ENCODE peak calls at places on chromosomes 5 and 9, in seven cellular contexts. B is heart left ventricle, K is ovary, V is HCT116, F is A549, D is tibial nerve, H is GM12878. M is an unnamed sample.

GRCh38 chr5:172379481-172379880 is 74.8 kb downstream of the SH3PXD2B start:
- DNase-seq in B (no peak), K (no peak), V (no peak), F (no peak), D (no peak), H (no peak), M (no peak)

GRCh38 chr9:87342743-87343142 is 154.9 kb upstream of the DAPK1 start:
- DNase-seq in B (peak; percentile 28), K (peak; percentile 74), V (no peak), F (no peak), D (peak; percentile 49), H (no peak), M (no peak)

GRCh38 chr5:159210306-159210722 is 961 bp upstream of the RNF145 start:
- DNase-seq in B (no peak), K (no peak), V (no peak), F (peak; percentile 80), D (no peak), H (no peak), M (no peak)

GRCh38 chr9:121326130-121326838 is 43.8 kb downstream of the STOM start:
- DNase-seq in B (peak; percentile 93), K (peak; percentile 56), V (no peak), F (peak; percentile 88), D (peak; percentile 96), H (no peak), M (no peak)

GRCh38 chr5:73652391-73652790 is 26.4 kb downstream of the ARHGEF28 start:
- DNase-seq in B (no peak), K (no peak), V (no peak), F (no peak), D (no peak), H (no peak), M (no peak)

GRCh38 chr5:98349251-98349989 is 424.0 kb upstream of the RGMB start:
- DNase-seq in B (no peak), K (no peak), V (peak; percentile 8), F (peak; percentile 27), D (no peak), H (no peak), M (no peak)

GRCh38 chr5:14025566-14026276 is 81.2 kb upstream of the DNAH5 start:
- DNase-seq in B (no peak), K (no peak), V (no peak), F (no peak), D (no peak), H (no peak), M (no peak)

GRCh38 chr9:130215341-130216119 is 43.3 kb downstream of the NCS1 start:
- DNase-seq in B (no peak), K (no peak), V (no peak), F (no peak), D (no peak), H (no peak), M (no peak)

GRCh38 chr9:8569832-8570231 is 770.3 kb upstream of the DMAC1 start:
- DNase-seq in B (no peak), K (no peak), V (no peak), F (no peak), D (no peak), H (no peak), M (no peak)

GRCh38 chr5:170251462-170251861 is 18.7 kb downstream of the C5orf58 start:
- DNase-seq in B (no peak), K (no peak), V (no peak), F (no peak), D (no peak), H (no peak), M (no peak)

GRCh38 chr5:149749481-149750365 is 19.6 kb downstream of the PPARGC1B start:
- DNase-seq in B (no peak), K (no peak), V (no peak), F (no peak), D (no peak), H (no peak), M (no peak)

GRCh38 chr5:1261643-1262042 is 33.2 kb downstream of the TERT start:
- DNase-seq in B (no peak), K (no peak), V (no peak), F (no peak), D (no peak), H (no peak), M (no peak)

GRCh38 chr9:13896922-13897835 is 416.8 kb downstream of the NFIB start:
- DNase-seq in B (no peak), K (no peak), V (no peak), F (no peak), D (no peak), H (no peak), M (no peak)

GRCh38 chr5:176798094-176798876 is 12.1 kb upstream of the UNC5A start:
- DNase-seq in B (no peak), K (no peak), V (no peak), F (no peak), D (no peak), H (no peak), M (no peak)

GRCh38 chr5:117454716-117455212 is 880.1 kb upstream of the SEMA6A start:
- DNase-seq in B (no peak), K (peak; percentile 31), V (peak; percentile 62), F (peak; percentile 42), D (peak; percentile 48), H (peak; percentile 20), M (no peak)

GRCh38 chr5:177985430-177986040 is 10.5 kb downstream of the PROP1 start:
- DNase-seq in B (no peak), K (no peak), V (no peak), F (no peak), D (no peak), H (no peak), M (no peak)

GRCh38 chr5:11904270-11904906 is at the start of gene CTNND2:
- DNase-seq in B (peak; percentile 36), K (peak; percentile 41), V (no peak), F (peak; percentile 24), D (no peak), H (no peak), M (no peak)

GRCh38 chr9:129394011-129394919 is 216.2 kb upstream of the IER5L start:
- DNase-seq in B (no peak), K (no peak), V (no peak), F (no peak), D (no peak), H (no peak), M (no peak)

GRCh38 chr5:54994628-54995027 is 9.2 kb upstream of the ESM1 start:
- DNase-seq in B (no peak), K (no peak), V (no peak), F (no peak), D (no peak), H (no peak), M (no peak)

DNA sequence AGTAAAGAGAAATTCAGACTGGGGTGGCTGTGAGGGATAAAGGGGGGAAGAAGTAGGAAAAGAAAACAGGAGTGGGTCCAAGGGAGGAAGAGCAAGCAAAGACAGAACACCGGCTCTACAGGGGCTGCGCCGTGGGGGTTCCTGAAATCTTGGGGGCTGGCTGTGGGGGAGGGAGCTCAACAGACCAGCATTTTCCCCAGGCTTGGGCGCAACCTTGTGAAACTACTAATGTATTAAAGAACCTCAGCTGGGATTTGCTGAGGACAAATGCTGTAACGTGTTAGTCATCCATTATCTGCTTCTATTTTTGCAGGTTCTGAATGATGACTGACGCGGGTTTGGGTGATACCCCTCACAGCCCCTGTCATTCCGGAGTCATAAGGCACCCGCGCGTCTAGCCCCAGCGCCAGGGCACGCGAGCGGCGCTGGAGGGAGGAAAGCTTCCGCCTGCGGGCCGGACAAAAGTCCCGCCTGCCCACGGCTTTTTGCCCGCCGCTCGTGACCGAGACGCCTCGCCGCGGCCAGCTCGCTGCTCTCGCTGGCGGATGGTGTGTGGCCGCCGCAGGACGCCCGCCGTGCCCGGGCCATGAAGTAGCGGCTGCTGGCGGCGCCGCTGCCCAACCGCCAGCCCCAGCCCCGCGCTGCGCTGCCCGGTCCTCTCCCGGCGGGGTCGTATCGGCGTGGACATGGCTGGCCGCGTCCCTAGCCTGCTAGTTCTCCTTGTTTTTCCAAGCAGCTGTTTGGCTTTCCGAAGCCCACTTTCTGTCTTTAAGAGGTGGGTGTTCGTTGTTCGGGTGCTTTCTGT is 110.6 kb downstream of the PAM start:
- DNase-seq in B (peak; percentile 82), K (peak; percentile 75), V (peak; percentile 86), F (peak; percentile 34), D (peak; percentile 49), H (peak; percentile 9), M (no peak)
- TF ChIP-seq POLR2A in B (peak; percentile 90), K (no peak), V (peak; percentile 54), F (no peak), D (peak; percentile 33), H (peak; percentile 65), M (no peak)

GRCh38 chr5:138029944-138030343 is 2.9 kb downstream of the FAM13B start:
- DNase-seq in B (no peak), K (no peak), V (no peak), F (no peak), D (no peak), H (no peak), M (no peak)
- H3K4me1 ChIP-seq in B (peaks cover 19% of the 10 kb centered on the region), K (peaks cover 19% of the 10 kb centered on the region), V (peaks cover 33% of the 10 kb centered on the region), F (peaks cover 31% of the 10 kb centered on the region), D (peaks cover 36% of the 10 kb centered on the region), H (peaks cover 13% of the 10 kb centered on the region), M (peaks cover 65% of the 10 kb centered on the region)

GRCh38 chr5:61318374-61318773 is 13.7 kb upstream of the ZSWIM6 start:
- DNase-seq in B (no peak), K (no peak), V (no peak), F (no peak), D (no peak), H (no peak), M (no peak)
- H3K27ac ChIP-seq in B (no peak overlapping the region), K (no peak overlapping the region), V (no peak overlapping the region), F (no peak overlapping the region), D (no peak overlapping the region), H (no peak overlapping the region), M (peak overlapping the region; percentile 40)

GRCh38 chr9:95037789-95038521 is 279.6 kb downstream of the FANCC start:
- DNase-seq in B (no peak), K (no peak), V (no peak), F (no peak), D (no peak), H (no peak), M (no peak)

GRCh38 chr9:95035846-95036245 is 281.7 kb downstream of the FANCC start:
- DNase-seq in B (no peak), K (no peak), V (no peak), F (no peak), D (no peak), H (no peak), M (no peak)

GRCh38 chr9:95038666-95039065 is 278.8 kb downstream of the FANCC start:
- DNase-seq in B (no peak), K (no peak), V (no peak), F (no peak), D (no peak), H (no peak), M (no peak)

GRCh38 chr9:95040106-95040505 is 277.4 kb downstream of the FANCC start:
- DNase-seq in B (no peak), K (no peak), V (no peak), F (no peak), D (no peak), H (no peak), M (no peak)

GRCh38 chr9:95036676-95037075 is 280.8 kb downstream of the FANCC start:
- DNase-seq in B (no peak), K (no peak), V (no peak), F (no peak), D (no peak), H (no peak), M (no peak)
- TF ChIP-seq POLR2A in B (no peak), K (no peak), V (no peak), F (no peak), D (no peak), H (no peak), M (no peak)

M was measured in esophagus squamous epithelium.